ENCODE peak calls at places on chromosomes 5 and 9, in ten cellular contexts. U, B, Q, S, E, Y, J, L, O and P are unnamed samples.

GRCh38 chr5:67147768-67148167 is 48.8 kb downstream of the CD180 start:
- DNase-seq in U (no peak), J (no peak), S (no peak), O (no peak), E (no peak), B (no peak), Y (peak), Q (peak), L (no peak), P (no peak)

GRCh38 chr5:39863926-39864572 is 439.3 kb upstream of the DAB2 start:
- DNase-seq in L (peak), Y (no peak), U (no peak), Q (no peak), B (no peak), S (no peak), J (no peak), O (no peak), E (no peak), P (no peak)

GRCh38 chr5:73564644-73565165 is 734 bp downstream of the ANKRA2 start:
- DNase-seq in L (no peak), Q (no peak), B (peak), Y (no peak), S (no peak), U (no peak), E (no peak), J (no peak), O (no peak), P (no peak)

GRCh38 chr5:17203329-17204132 is 13.9 kb upstream of the BASP1 start:
- DNase-seq in E (no peak), O (peak), B (peak), Q (peak), L (peak), S (no peak), J (peak), Y (peak), U (no peak), P (peak)

GRCh38 chr5:139671096-139671841 is 23.1 kb downstream of the CXXC5 start:
- DNase-seq in U (peak), S (no peak), O (peak), Y (no peak), Q (no peak), L (no peak), J (peak), B (no peak), E (no peak), P (no peak)

GRCh38 chr9:116694892-116695291 is 7.8 kb downstream of the TRIM32 start:
- DNase-seq in O (no peak), L (no peak), J (no peak), E (no peak), U (no peak), B (no peak), S (no peak), Y (no peak), Q (no peak), P (no peak)

GRCh38 chr9:75993434-75993833 is 103.0 kb downstream of the PCSK5 start:
- DNase-seq in Q (peak), U (no peak), Y (peak), J (peak), B (peak), S (no peak), E (no peak), O (peak), L (no peak), P (no peak)

GRCh38 chr9:77514886-77515711 is 133.0 kb downstream of the GNA14 start:
- DNase-seq in S (no peak), L (no peak), Q (no peak), O (no peak), B (peak), Y (peak), J (peak), U (no peak), E (no peak), P (no peak)

GRCh38 chr5:98942849-98943248 is 14.0 kb upstream of the CHD1 start:
- DNase-seq in U (no peak), E (no peak), Q (no peak), O (peak), Y (peak), S (no peak), B (no peak), J (no peak), L (no peak), P (no peak)

GRCh38 chr5:120684749-120685415 is 220.8 kb downstream of the PRR16 start:
- DNase-seq in S (no peak), L (no peak), Q (peak), O (no peak), E (no peak), Y (no peak), U (no peak), J (no peak), B (peak), P (no peak)

GRCh38 chr5:54795284-54795683 is 190.1 kb downstream of the ESM1 start:
- DNase-seq in S (no peak), U (no peak), L (no peak), E (no peak), O (peak), Q (no peak), B (no peak), J (no peak), Y (no peak), P (no peak)
- H3K4me3 ChIP-seq in S (no peak), U (no peak), L (no peak), E (no peak), O (no peak), Q (no peak), B (no peak), J (no peak), Y (no peak), P (no peak)

GRCh38 chr5:3597727-3598082 is 2.1 kb downstream of the IRX1 start:
- DNase-seq in Q (no peak), S (no peak), J (peak), L (no peak), U (no peak), Y (no peak), B (no peak), E (no peak), O (no peak), P (no peak)
- H3K4me3 ChIP-seq in Q (no peak), S (no peak), J (peak), L (no peak), U (peak), Y (peak), B (peak), E (peak), O (peak), P (no peak)

GRCh38 chr9:21789541-21790037 is 12.8 kb upstream of the MTAP start:
- DNase-seq in O (peak), L (peak), E (no peak), S (no peak), J (peak), U (no peak), Y (peak), Q (peak), B (peak), P (no peak)
- H3K4me3 ChIP-seq in O (peak), L (no peak), E (peak), S (no peak), J (peak), U (peak), Y (peak), Q (peak), B (peak), P (peak)

GRCh38 chr5:157539623-157540022 is 36.0 kb downstream of the ADAM19 start:
- DNase-seq in J (no peak), Q (peak), Y (no peak), S (no peak), O (no peak), L (no peak), B (no peak), E (no peak), U (no peak), P (no peak)

GRCh38 chr5:157540707-157541451 is 34.7 kb downstream of the ADAM19 start:
- DNase-seq in S (peak), U (peak), E (peak), J (peak), B (peak), Y (no peak), L (no peak), Q (peak), O (peak), P (no peak)

GRCh38 chr5:157540124-157540523 is 35.5 kb downstream of the ADAM19 start:
- DNase-seq in J (no peak), O (no peak), Q (no peak), B (no peak), Y (no peak), E (no peak), S (no peak), L (no peak), U (no peak), P (no peak)

GRCh38 chr5:157542282-157542966 is 33.2 kb downstream of the ADAM19 start:
- DNase-seq in S (peak), J (no peak), Q (no peak), U (no peak), O (no peak), Y (no peak), B (no peak), L (no peak), E (no peak), P (no peak)

GRCh38 chr5:157541452-157542118 is 34.0 kb downstream of the ADAM19 start:
- DNase-seq in O (no peak), L (no peak), S (peak), J (no peak), Q (no peak), U (no peak), Y (no peak), E (no peak), B (no peak), P (no peak)
- H3K4me3 ChIP-seq in O (no peak), L (no peak), S (peak), J (no peak), Q (no peak), U (no peak), Y (no peak), E (peak), B (peak), P (no peak)

GRCh38 chr5:94793816-94794198 is 175.3 kb downstream of the SLF1 start:
- DNase-seq in S (no peak), O (peak), Y (peak), U (no peak), L (no peak), J (peak), B (peak), Q (peak), E (no peak), P (no peak)
- H3K4me3 ChIP-seq in S (no peak), O (no peak), Y (no peak), U (no peak), L (no peak), J (no peak), B (no peak), Q (no peak), E (no peak), P (no peak)

GRCh38 chr9:131006601-131007000 is 2.4 kb upstream of the LAMC3 start:
- DNase-seq in L (no peak), E (no peak), J (no peak), S (no peak), U (no peak), B (no peak), O (no peak), Q (no peak), Y (no peak), P (no peak)

GRCh38 chr9:131008086-131008485 is 888 bp upstream of the LAMC3 start:
- DNase-seq in Y (no peak), L (no peak), B (no peak), E (no peak), U (peak), S (no peak), J (no peak), Q (no peak), O (no peak), P (no peak)

GRCh38 chr9:131008909-131009618 is at the start of gene LAMC3:
- DNase-seq in U (peak), Q (no peak), S (no peak), E (no peak), O (peak), B (no peak), L (no peak), J (no peak), Y (no peak), P (no peak)

GRCh38 chr9:131010482-131011273 is 1.7 kb downstream of the LAMC3 start:
- DNase-seq in E (no peak), S (no peak), U (no peak), Q (no peak), J (no peak), B (no peak), O (no peak), L (no peak), Y (no peak), P (no peak)

DNA sequence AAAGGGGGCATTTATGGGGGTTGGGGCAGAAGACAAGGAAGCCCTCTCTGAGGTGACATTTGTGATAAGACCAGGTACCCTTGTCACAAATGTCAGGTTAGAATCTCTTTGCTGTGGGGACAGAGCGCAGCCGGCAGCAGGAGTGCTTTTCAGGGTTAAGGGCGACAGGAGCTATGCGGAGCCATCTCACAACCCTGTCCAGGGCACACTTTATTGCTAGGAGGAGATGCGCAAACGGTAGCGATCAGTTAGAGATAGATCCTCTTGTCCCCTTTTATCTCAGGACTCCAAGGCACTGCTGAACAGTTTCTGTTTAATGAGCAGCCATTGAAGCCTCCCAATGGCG is 438 bp upstream of the LAMC3 start:
- DNase-seq in L (no peak), J (no peak), B (no peak), E (no peak), U (no peak), O (no peak), Q (no peak), Y (no peak), S (no peak), P (no peak)
- H3K4me3 ChIP-seq in L (no peak), J (peak), B (peak), E (peak), U (peak), O (no peak), Q (peak), Y (no peak), S (no peak), P (peak)

DNA sequence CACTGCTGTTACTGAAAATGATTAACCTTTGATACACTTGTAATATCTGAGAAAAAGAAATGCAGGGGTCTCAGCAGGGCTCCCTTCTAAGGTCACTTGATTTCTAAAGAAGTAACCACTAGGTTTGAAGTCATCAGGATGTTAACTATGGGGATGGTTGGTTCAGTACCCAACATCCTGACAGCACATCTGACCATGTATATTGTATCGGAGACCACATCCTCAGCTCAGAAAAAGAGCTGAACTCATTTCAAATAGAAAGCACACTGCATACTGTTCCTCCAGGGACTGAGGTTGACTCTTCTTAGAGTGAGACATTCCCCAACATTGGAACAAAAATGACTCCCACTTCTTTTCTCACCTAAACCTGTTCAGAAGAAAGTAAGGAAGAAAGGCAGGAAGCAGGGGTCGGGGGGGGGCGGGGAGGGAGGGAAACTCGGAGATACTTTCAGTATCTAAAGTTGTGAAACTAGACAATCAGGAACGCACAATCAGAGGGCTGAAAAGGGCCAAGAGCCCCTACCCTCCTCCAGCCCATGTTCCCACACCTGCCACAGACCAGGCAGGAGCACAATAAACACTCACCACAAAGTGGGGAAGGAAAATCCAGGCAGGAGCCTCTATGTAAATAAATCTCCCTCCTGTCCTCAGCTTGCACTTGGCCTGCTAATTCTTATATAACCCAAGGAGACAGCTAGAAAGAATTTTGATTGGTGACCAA is 730 bp upstream of the GZMA start:
- DNase-seq in B (no peak), O (no peak), S (no peak), J (no peak), U (no peak), E (no peak), Q (no peak), Y (no peak), L (no peak), P (no peak)
- H3K4me3 ChIP-seq in B (no peak), O (no peak), S (no peak), J (no peak), U (no peak), E (no peak), Q (no peak), Y (no peak), L (no peak), P (no peak)